ENCODE peak calls at places on chromosomes 16 and 17, in nine cellular contexts. One of them, this sample, is unnamed. For H3K27me3, the result is how much of the 10 kb centered on the place peaks cover.

GRCh38 chr17:61833536-61834203 is 29.7 kb downstream of the BRIP1 start:
- DNase-seq in transverse colon: no peak
- DNase-seq in lower lobe of right lung: no peak
- DNase-seq in H9: no peak
- DNase-seq in pancreas: no peak
- DNase-seq in ascending aorta: no peak
- DNase-seq in HCT116: peak
- DNase-seq in CD8-positive, alpha-beta memory T cell: no peak
- DNase-seq in tibial artery: no peak
- DNase-seq in this sample: no peak

GRCh38 chr16:30526137-30526822 is at the start of gene ZNF768:
- DNase-seq in lower lobe of right lung: peak
- DNase-seq in HCT116: no peak
- DNase-seq in pancreas: peak
- DNase-seq in H9: peak
- DNase-seq in CD8-positive, alpha-beta memory T cell: peak
- DNase-seq in ascending aorta: no peak
- DNase-seq in tibial artery: no peak
- DNase-seq in transverse colon: peak
- DNase-seq in this sample: peak

GRCh38 chr16:49469930-49470451 is 96.4 kb downstream of the C16orf78 start:
- DNase-seq in pancreas: no peak
- DNase-seq in lower lobe of right lung: peak
- DNase-seq in tibial artery: peak
- DNase-seq in ascending aorta: no peak
- DNase-seq in transverse colon: no peak
- DNase-seq in HCT116: no peak
- DNase-seq in H9: peak
- DNase-seq in CD8-positive, alpha-beta memory T cell: no peak
- DNase-seq in this sample: peak

GRCh38 chr17:59423137-59423703 is 91.8 kb downstream of the YPEL2 start:
- DNase-seq in ascending aorta: no peak
- DNase-seq in transverse colon: no peak
- DNase-seq in H9: no peak
- DNase-seq in tibial artery: peak
- DNase-seq in pancreas: peak
- DNase-seq in lower lobe of right lung: no peak
- DNase-seq in CD8-positive, alpha-beta memory T cell: no peak
- DNase-seq in HCT116: peak
- DNase-seq in this sample: no peak

GRCh38 chr17:40111221-40112128 is 10.3 kb upstream of the MSL1 start:
- DNase-seq in lower lobe of right lung: peak
- DNase-seq in CD8-positive, alpha-beta memory T cell: peak
- DNase-seq in HCT116: peak
- DNase-seq in pancreas: peak
- DNase-seq in H9: peak
- DNase-seq in tibial artery: peak
- DNase-seq in transverse colon: peak
- DNase-seq in ascending aorta: peak
- DNase-seq in this sample: peak

GRCh38 chr16:14511798-14512131 is 118.3 kb downstream of the PARN start:
- DNase-seq in ascending aorta: no peak
- DNase-seq in tibial artery: no peak
- DNase-seq in CD8-positive, alpha-beta memory T cell: no peak
- DNase-seq in HCT116: no peak
- DNase-seq in lower lobe of right lung: no peak
- DNase-seq in pancreas: no peak
- DNase-seq in transverse colon: no peak
- DNase-seq in H9: no peak
- DNase-seq in this sample: no peak

GRCh38 chr17:12867726-12868125 is 78.4 kb downstream of the ARHGAP44 start:
- DNase-seq in tibial artery: no peak
- DNase-seq in HCT116: no peak
- DNase-seq in CD8-positive, alpha-beta memory T cell: no peak
- DNase-seq in H9: no peak
- DNase-seq in lower lobe of right lung: no peak
- DNase-seq in pancreas: no peak
- DNase-seq in transverse colon: no peak
- DNase-seq in ascending aorta: no peak
- DNase-seq in this sample: no peak

GRCh38 chr17:59848778-59849177 is 44.0 kb downstream of the TUBD1 start:
- DNase-seq in lower lobe of right lung: peak
- DNase-seq in pancreas: no peak
- DNase-seq in tibial artery: peak
- DNase-seq in transverse colon: peak
- DNase-seq in CD8-positive, alpha-beta memory T cell: no peak
- DNase-seq in HCT116: no peak
- DNase-seq in H9: no peak
- DNase-seq in ascending aorta: no peak
- DNase-seq in this sample: peak

GRCh38 chr17:1294157-1294717 is 14.8 kb downstream of the TRARG1 start:
- DNase-seq in lower lobe of right lung: no peak
- DNase-seq in CD8-positive, alpha-beta memory T cell: peak
- DNase-seq in H9: no peak
- DNase-seq in tibial artery: no peak
- DNase-seq in HCT116: no peak
- DNase-seq in pancreas: no peak
- DNase-seq in ascending aorta: no peak
- DNase-seq in transverse colon: peak
- DNase-seq in this sample: no peak

GRCh38 chr17:69592692-69593350 is 178.3 kb downstream of the MAP2K6 start:
- DNase-seq in CD8-positive, alpha-beta memory T cell: no peak
- DNase-seq in HCT116: no peak
- DNase-seq in tibial artery: no peak
- DNase-seq in lower lobe of right lung: no peak
- DNase-seq in transverse colon: no peak
- DNase-seq in H9: no peak
- DNase-seq in ascending aorta: no peak
- DNase-seq in pancreas: no peak
- DNase-seq in this sample: no peak

DNA sequence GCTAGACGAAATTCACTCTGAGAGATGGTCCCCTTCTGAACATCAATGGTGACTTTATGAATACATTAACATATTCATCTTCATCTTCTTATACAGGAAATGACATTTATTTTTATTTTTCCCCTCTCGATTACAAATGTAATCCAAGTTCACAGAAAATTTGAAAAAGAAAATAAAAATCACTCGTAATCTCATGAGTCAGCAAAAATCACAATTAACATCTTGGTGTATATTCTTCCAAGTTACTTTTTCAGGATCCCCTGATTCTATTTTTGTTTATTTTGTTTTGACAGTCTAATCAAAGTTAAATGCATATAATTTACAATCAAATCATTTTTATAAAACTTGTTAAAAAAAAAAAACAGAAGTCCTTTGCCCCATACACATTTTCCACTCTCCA is 27.6 kb downstream of the C16orf87 start:
- DNase-seq in pancreas: no peak
- DNase-seq in lower lobe of right lung: no peak
- DNase-seq in H9: no peak
- DNase-seq in HCT116: no peak
- DNase-seq in tibial artery: no peak
- DNase-seq in ascending aorta: no peak
- DNase-seq in transverse colon: no peak
- DNase-seq in CD8-positive, alpha-beta memory T cell: no peak
- DNase-seq in this sample: no peak
- H3K27ac ChIP-seq in pancreas: no peak
- H3K27ac ChIP-seq in lower lobe of right lung: no peak
- H3K27ac ChIP-seq in H9: no peak
- H3K27ac ChIP-seq in HCT116: no peak
- H3K27ac ChIP-seq in tibial artery: no peak
- H3K27ac ChIP-seq in ascending aorta: no peak
- H3K27ac ChIP-seq in transverse colon: no peak
- H3K27ac ChIP-seq in CD8-positive, alpha-beta memory T cell: no peak
- H3K27ac ChIP-seq in this sample: no peak

GRCh38 chr17:48724241-48725004 is 1.4 kb downstream of the PRAC2 start:
- DNase-seq in lower lobe of right lung: peak
- DNase-seq in ascending aorta: no peak
- DNase-seq in pancreas: peak
- DNase-seq in CD8-positive, alpha-beta memory T cell: peak
- DNase-seq in HCT116: peak
- DNase-seq in tibial artery: peak
- DNase-seq in H9: peak
- DNase-seq in transverse colon: peak
- DNase-seq in this sample: peak

GRCh38 chr17:48726182-48726915 is 2.2 kb downstream of the HOXB13 start:
- DNase-seq in CD8-positive, alpha-beta memory T cell: no peak
- DNase-seq in lower lobe of right lung: no peak
- DNase-seq in pancreas: no peak
- DNase-seq in HCT116: no peak
- DNase-seq in transverse colon: no peak
- DNase-seq in tibial artery: no peak
- DNase-seq in H9: no peak
- DNase-seq in ascending aorta: no peak
- DNase-seq in this sample: no peak

GRCh38 chr17:48723555-48724239 is 712 bp downstream of the PRAC2 start:
- DNase-seq in CD8-positive, alpha-beta memory T cell: no peak
- DNase-seq in lower lobe of right lung: no peak
- DNase-seq in pancreas: no peak
- DNase-seq in ascending aorta: no peak
- DNase-seq in HCT116: no peak
- DNase-seq in tibial artery: no peak
- DNase-seq in H9: peak
- DNase-seq in transverse colon: peak
- DNase-seq in this sample: no peak

GRCh38 chr17:48725294-48726064 is 2.5 kb downstream of the PRAC2 start:
- DNase-seq in lower lobe of right lung: no peak
- DNase-seq in ascending aorta: no peak
- DNase-seq in CD8-positive, alpha-beta memory T cell: no peak
- DNase-seq in transverse colon: no peak
- DNase-seq in pancreas: no peak
- DNase-seq in HCT116: no peak
- DNase-seq in H9: no peak
- DNase-seq in tibial artery: no peak
- DNase-seq in this sample: no peak

DNA sequence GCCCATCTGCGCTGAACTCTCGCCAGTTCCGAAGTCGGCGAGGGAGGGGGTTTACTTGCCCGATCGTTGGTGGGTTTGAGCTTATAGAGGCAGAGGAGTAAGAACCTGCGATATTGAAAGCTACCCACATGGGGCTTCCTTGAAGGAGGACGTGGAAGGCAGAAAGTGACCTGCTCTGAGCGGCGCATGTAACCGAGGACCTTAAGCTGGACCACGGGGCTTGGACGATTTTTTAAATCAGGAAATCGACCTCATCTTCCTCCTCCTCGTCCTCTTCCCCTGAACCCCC is 2.0 kb downstream of the PRAC2 start:
- DNase-seq in ascending aorta: no peak
- DNase-seq in transverse colon: no peak
- DNase-seq in HCT116: no peak
- DNase-seq in H9: no peak
- DNase-seq in tibial artery: no peak
- DNase-seq in pancreas: no peak
- DNase-seq in CD8-positive, alpha-beta memory T cell: no peak
- DNase-seq in lower lobe of right lung: no peak
- DNase-seq in this sample: no peak
- H3K27me3 ChIP-seq in ascending aorta: half or more
- H3K27me3 ChIP-seq in transverse colon: half or more
- H3K27me3 ChIP-seq in HCT116: under half
- H3K27me3 ChIP-seq in H9: half or more
- H3K27me3 ChIP-seq in tibial artery: half or more
- H3K27me3 ChIP-seq in pancreas: under half
- H3K27me3 ChIP-seq in CD8-positive, alpha-beta memory T cell: half or more
- H3K27me3 ChIP-seq in lower lobe of right lung: half or more
- H3K27me3 ChIP-seq in this sample: half or more

DNA sequence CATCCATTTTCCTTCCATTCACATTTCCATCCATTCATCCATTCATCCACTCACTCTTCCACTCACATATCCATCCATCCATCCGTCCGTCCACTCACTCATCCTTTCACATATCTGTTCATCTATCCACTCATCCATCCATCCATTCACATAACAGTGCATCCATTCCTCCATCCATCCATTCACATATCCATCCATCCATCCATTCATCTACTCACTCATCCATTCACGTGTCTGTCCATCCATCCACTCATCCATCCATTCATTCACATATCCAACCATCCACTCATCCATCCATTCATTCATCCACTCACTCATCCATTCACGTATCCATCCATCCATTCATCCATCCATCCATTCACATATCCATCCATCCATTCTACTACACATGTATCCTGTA is 42.6 kb downstream of the SCNN1G start:
- DNase-seq in ascending aorta: no peak
- DNase-seq in HCT116: no peak
- DNase-seq in tibial artery: no peak
- DNase-seq in CD8-positive, alpha-beta memory T cell: no peak
- DNase-seq in H9: no peak
- DNase-seq in transverse colon: no peak
- DNase-seq in lower lobe of right lung: no peak
- DNase-seq in pancreas: no peak
- DNase-seq in this sample: no peak
- H3K27ac ChIP-seq in ascending aorta: no peak
- H3K27ac ChIP-seq in HCT116: no peak
- H3K27ac ChIP-seq in tibial artery: no peak
- H3K27ac ChIP-seq in CD8-positive, alpha-beta memory T cell: no peak
- H3K27ac ChIP-seq in H9: no peak
- H3K27ac ChIP-seq in transverse colon: no peak
- H3K27ac ChIP-seq in lower lobe of right lung: no peak
- H3K27ac ChIP-seq in pancreas: no peak
- H3K27ac ChIP-seq in this sample: no peak

GRCh38 chr17:58176200-58176599 is 9.4 kb downstream of the OR4D2 start:
- DNase-seq in ascending aorta: no peak
- DNase-seq in CD8-positive, alpha-beta memory T cell: no peak
- DNase-seq in pancreas: no peak
- DNase-seq in H9: no peak
- DNase-seq in transverse colon: no peak
- DNase-seq in HCT116: no peak
- DNase-seq in tibial artery: no peak
- DNase-seq in lower lobe of right lung: no peak
- DNase-seq in this sample: no peak
- H3K27me3 ChIP-seq in ascending aorta: under half
- H3K27me3 ChIP-seq in CD8-positive, alpha-beta memory T cell: under half
- H3K27me3 ChIP-seq in pancreas: under half
- H3K27me3 ChIP-seq in H9: under half
- H3K27me3 ChIP-seq in transverse colon: under half
- H3K27me3 ChIP-seq in HCT116: under half
- H3K27me3 ChIP-seq in tibial artery: under half
- H3K27me3 ChIP-seq in lower lobe of right lung: under half
- H3K27me3 ChIP-seq in this sample: under half

GRCh38 chr16:54431041-54431996 is 144.7 kb upstream of the IRX3 start:
- DNase-seq in CD8-positive, alpha-beta memory T cell: no peak
- DNase-seq in pancreas: no peak
- DNase-seq in tibial artery: no peak
- DNase-seq in ascending aorta: no peak
- DNase-seq in HCT116: no peak
- DNase-seq in lower lobe of right lung: no peak
- DNase-seq in H9: no peak
- DNase-seq in transverse colon: no peak
- DNase-seq in this sample: no peak
- H3K27ac ChIP-seq in CD8-positive, alpha-beta memory T cell: no peak
- H3K27ac ChIP-seq in pancreas: no peak
- H3K27ac ChIP-seq in tibial artery: no peak
- H3K27ac ChIP-seq in ascending aorta: no peak
- H3K27ac ChIP-seq in HCT116: no peak
- H3K27ac ChIP-seq in lower lobe of right lung: peak
- H3K27ac ChIP-seq in H9: no peak
- H3K27ac ChIP-seq in transverse colon: no peak
- H3K27ac ChIP-seq in this sample: peak

GRCh38 chr17:48760411-48760810 is 31.9 kb upstream of the HOXB13 start:
- DNase-seq in transverse colon: peak
- DNase-seq in CD8-positive, alpha-beta memory T cell: no peak
- DNase-seq in H9: no peak
- DNase-seq in lower lobe of right lung: no peak
- DNase-seq in HCT116: no peak
- DNase-seq in pancreas: no peak
- DNase-seq in ascending aorta: no peak
- DNase-seq in tibial artery: no peak
- DNase-seq in this sample: no peak
- H3K27me3 ChIP-seq in transverse colon: half or more
- H3K27me3 ChIP-seq in CD8-positive, alpha-beta memory T cell: under half
- H3K27me3 ChIP-seq in H9: under half
- H3K27me3 ChIP-seq in lower lobe of right lung: half or more
- H3K27me3 ChIP-seq in HCT116: under half
- H3K27me3 ChIP-seq in pancreas: under half
- H3K27me3 ChIP-seq in ascending aorta: under half
- H3K27me3 ChIP-seq in tibial artery: half or more
- H3K27me3 ChIP-seq in this sample: half or more